ENCODE peak calls at places on chromosome 20, in eight cellular contexts. One of them, this sample, is unnamed.

GRCh38 chr20:63781181-63781580 is 41.6 kb downstream of the SLC2A4RG start:
- DNase-seq in HFF-Myc: no peak
- DNase-seq in epithelial cell of esophagus: no peak
- DNase-seq in DND-41: no peak
- DNase-seq in cardiac fibroblast: no peak
- DNase-seq in tibial nerve: no peak
- DNase-seq in hepatocyte: no peak
- DNase-seq in GM23338: no peak
- DNase-seq in this sample: no peak

GRCh38 chr20:32600681-32601237 is 15.6 kb upstream of the NOL4L start:
- DNase-seq in HFF-Myc: no peak
- DNase-seq in epithelial cell of esophagus: peak
- DNase-seq in DND-41: no peak
- DNase-seq in cardiac fibroblast: no peak
- DNase-seq in tibial nerve: no peak
- DNase-seq in hepatocyte: no peak
- DNase-seq in GM23338: no peak
- DNase-seq in this sample: no peak

GRCh38 chr20:56453347-56453746 is 15.1 kb upstream of the RTF2 start:
- DNase-seq in HFF-Myc: no peak
- DNase-seq in epithelial cell of esophagus: no peak
- DNase-seq in DND-41: no peak
- DNase-seq in cardiac fibroblast: no peak
- DNase-seq in tibial nerve: no peak
- DNase-seq in hepatocyte: no peak
- DNase-seq in GM23338: no peak
- DNase-seq in this sample: no peak

GRCh38 chr20:61696181-61696735 is 369.4 kb downstream of the TAF4 start:
- DNase-seq in HFF-Myc: no peak
- DNase-seq in epithelial cell of esophagus: no peak
- DNase-seq in DND-41: no peak
- DNase-seq in cardiac fibroblast: no peak
- DNase-seq in tibial nerve: no peak
- DNase-seq in hepatocyte: no peak
- DNase-seq in GM23338: no peak
- DNase-seq in this sample: no peak

GRCh38 chr20:47456952-47457724 is 44.5 kb upstream of the NCOA3 start:
- DNase-seq in HFF-Myc: no peak
- DNase-seq in epithelial cell of esophagus: peak
- DNase-seq in DND-41: no peak
- DNase-seq in cardiac fibroblast: peak
- DNase-seq in tibial nerve: no peak
- DNase-seq in hepatocyte: no peak
- DNase-seq in GM23338: no peak
- DNase-seq in this sample: no peak

GRCh38 chr20:9930142-9930541 is 91.3 kb upstream of the PAK5 start:
- DNase-seq in HFF-Myc: no peak
- DNase-seq in epithelial cell of esophagus: peak
- DNase-seq in DND-41: no peak
- DNase-seq in cardiac fibroblast: no peak
- DNase-seq in tibial nerve: no peak
- DNase-seq in hepatocyte: no peak
- DNase-seq in GM23338: no peak
- DNase-seq in this sample: no peak

GRCh38 chr20:47029845-47030244 is 135.2 kb downstream of the EYA2 start:
- DNase-seq in HFF-Myc: no peak
- DNase-seq in epithelial cell of esophagus: no peak
- DNase-seq in DND-41: no peak
- DNase-seq in cardiac fibroblast: no peak
- DNase-seq in tibial nerve: no peak
- DNase-seq in hepatocyte: no peak
- DNase-seq in GM23338: no peak
- DNase-seq in this sample: no peak

GRCh38 chr20:3239026-3239866 is at the start of gene SLC4A11:
- DNase-seq in HFF-Myc: no peak
- DNase-seq in epithelial cell of esophagus: peak
- DNase-seq in DND-41: no peak
- DNase-seq in cardiac fibroblast: peak
- DNase-seq in tibial nerve: no peak
- DNase-seq in hepatocyte: peak
- DNase-seq in GM23338: peak
- DNase-seq in this sample: no peak

GRCh38 chr20:5177071-5177470 is 50.3 kb downstream of the CDS2 start:
- DNase-seq in HFF-Myc: no peak
- DNase-seq in epithelial cell of esophagus: no peak
- DNase-seq in DND-41: no peak
- DNase-seq in cardiac fibroblast: no peak
- DNase-seq in tibial nerve: no peak
- DNase-seq in hepatocyte: no peak
- DNase-seq in GM23338: no peak
- DNase-seq in this sample: no peak

GRCh38 chr20:62367483-62368302 is 581 bp upstream of the LAMA5 start:
- DNase-seq in HFF-Myc: no peak
- DNase-seq in epithelial cell of esophagus: no peak
- DNase-seq in DND-41: no peak
- DNase-seq in cardiac fibroblast: no peak
- DNase-seq in tibial nerve: no peak
- DNase-seq in hepatocyte: peak
- DNase-seq in GM23338: peak
- DNase-seq in this sample: no peak

GRCh38 chr20:4108495-4109306 is 93.3 kb upstream of the RNF24 start:
- DNase-seq in HFF-Myc: peak
- DNase-seq in epithelial cell of esophagus: peak
- DNase-seq in DND-41: peak
- DNase-seq in cardiac fibroblast: peak
- DNase-seq in tibial nerve: peak
- DNase-seq in hepatocyte: peak
- DNase-seq in GM23338: peak
- DNase-seq in this sample: peak

GRCh38 chr20:10984294-10984693 is 310.5 kb upstream of the JAG1 start:
- DNase-seq in HFF-Myc: no peak
- DNase-seq in epithelial cell of esophagus: no peak
- DNase-seq in DND-41: no peak
- DNase-seq in cardiac fibroblast: no peak
- DNase-seq in tibial nerve: no peak
- DNase-seq in hepatocyte: no peak
- DNase-seq in GM23338: no peak
- DNase-seq in this sample: no peak

GRCh38 chr20:36632487-36633284 is 13.3 kb downstream of the SLA2 start:
- DNase-seq in HFF-Myc: no peak
- DNase-seq in epithelial cell of esophagus: no peak
- DNase-seq in DND-41: no peak
- DNase-seq in cardiac fibroblast: no peak
- DNase-seq in tibial nerve: no peak
- DNase-seq in hepatocyte: peak
- DNase-seq in GM23338: peak
- DNase-seq in this sample: no peak

GRCh38 chr20:24018796-24019195 is 30.2 kb upstream of the GGTLC1 start:
- DNase-seq in HFF-Myc: no peak
- DNase-seq in epithelial cell of esophagus: peak
- DNase-seq in DND-41: no peak
- DNase-seq in cardiac fibroblast: peak
- DNase-seq in tibial nerve: no peak
- DNase-seq in hepatocyte: peak
- DNase-seq in GM23338: no peak
- DNase-seq in this sample: no peak

GRCh38 chr20:63066506-63067265 is 59.9 kb upstream of the BHLHE23 start:
- DNase-seq in HFF-Myc: no peak
- DNase-seq in epithelial cell of esophagus: no peak
- DNase-seq in DND-41: no peak
- DNase-seq in cardiac fibroblast: no peak
- DNase-seq in tibial nerve: no peak
- DNase-seq in hepatocyte: no peak
- DNase-seq in GM23338: no peak
- DNase-seq in this sample: no peak

DNA sequence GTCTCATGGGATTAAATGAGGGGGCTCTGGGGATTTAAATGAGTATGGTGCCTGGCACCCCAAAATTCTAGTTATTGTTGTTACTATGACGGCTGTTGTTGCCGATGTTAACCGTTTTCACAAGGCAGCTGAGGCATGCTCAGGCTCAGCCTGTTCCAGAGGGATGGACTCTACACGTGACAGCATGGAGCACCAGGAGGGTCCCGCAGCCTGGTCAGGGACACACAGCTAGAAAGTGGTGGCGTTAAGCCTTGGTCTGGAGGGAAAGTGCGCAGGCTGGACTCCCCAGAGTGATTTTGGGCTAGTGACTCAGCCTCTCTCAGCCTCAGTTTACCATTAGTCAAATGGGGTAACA is 7.0 kb downstream of the FAM110A start:
- DNase-seq in HFF-Myc: no peak
- DNase-seq in epithelial cell of esophagus: no peak
- DNase-seq in DND-41: no peak
- DNase-seq in cardiac fibroblast: no peak
- DNase-seq in tibial nerve: no peak
- DNase-seq in hepatocyte: no peak
- DNase-seq in GM23338: no peak
- DNase-seq in this sample: no peak
- H3K4me3 ChIP-seq in HFF-Myc: no peak
- H3K4me3 ChIP-seq in epithelial cell of esophagus: peak
- H3K4me3 ChIP-seq in DND-41: no peak
- H3K4me3 ChIP-seq in cardiac fibroblast: no peak
- H3K4me3 ChIP-seq in tibial nerve: no peak
- H3K4me3 ChIP-seq in hepatocyte: peak
- H3K4me3 ChIP-seq in GM23338: peak
- H3K4me3 ChIP-seq in this sample: no peak

GRCh38 chr20:45254867-45255266 is 503 bp upstream of the SLPI start:
- DNase-seq in HFF-Myc: no peak
- DNase-seq in epithelial cell of esophagus: peak
- DNase-seq in DND-41: no peak
- DNase-seq in cardiac fibroblast: peak
- DNase-seq in tibial nerve: peak
- DNase-seq in hepatocyte: peak
- DNase-seq in GM23338: no peak
- DNase-seq in this sample: no peak
- H3K4me3 ChIP-seq in HFF-Myc: no peak
- H3K4me3 ChIP-seq in epithelial cell of esophagus: peak
- H3K4me3 ChIP-seq in DND-41: no peak
- H3K4me3 ChIP-seq in cardiac fibroblast: no peak
- H3K4me3 ChIP-seq in tibial nerve: no peak
- H3K4me3 ChIP-seq in hepatocyte: no peak
- H3K4me3 ChIP-seq in GM23338: no peak
- H3K4me3 ChIP-seq in this sample: no peak

GRCh38 chr20:990293-990959 is 11.7 kb downstream of the RSPO4 start:
- DNase-seq in HFF-Myc: no peak
- DNase-seq in epithelial cell of esophagus: no peak
- DNase-seq in DND-41: no peak
- DNase-seq in cardiac fibroblast: no peak
- DNase-seq in tibial nerve: no peak
- DNase-seq in hepatocyte: no peak
- DNase-seq in GM23338: no peak
- DNase-seq in this sample: no peak

GRCh38 chr20:982754-983153 is 19.4 kb downstream of the RSPO4 start:
- DNase-seq in HFF-Myc: no peak
- DNase-seq in epithelial cell of esophagus: no peak
- DNase-seq in DND-41: no peak
- DNase-seq in cardiac fibroblast: no peak
- DNase-seq in tibial nerve: no peak
- DNase-seq in hepatocyte: no peak
- DNase-seq in GM23338: peak
- DNase-seq in this sample: no peak

GRCh38 chr20:991850-992249 is 10.3 kb downstream of the RSPO4 start:
- DNase-seq in HFF-Myc: no peak
- DNase-seq in epithelial cell of esophagus: no peak
- DNase-seq in DND-41: no peak
- DNase-seq in cardiac fibroblast: no peak
- DNase-seq in tibial nerve: no peak
- DNase-seq in hepatocyte: no peak
- DNase-seq in GM23338: peak
- DNase-seq in this sample: no peak

GRCh38 chr20:987677-988076 is 14.4 kb downstream of the RSPO4 start:
- DNase-seq in HFF-Myc: no peak
- DNase-seq in epithelial cell of esophagus: no peak
- DNase-seq in DND-41: no peak
- DNase-seq in cardiac fibroblast: no peak
- DNase-seq in tibial nerve: no peak
- DNase-seq in hepatocyte: no peak
- DNase-seq in GM23338: no peak
- DNase-seq in this sample: no peak

DNA sequence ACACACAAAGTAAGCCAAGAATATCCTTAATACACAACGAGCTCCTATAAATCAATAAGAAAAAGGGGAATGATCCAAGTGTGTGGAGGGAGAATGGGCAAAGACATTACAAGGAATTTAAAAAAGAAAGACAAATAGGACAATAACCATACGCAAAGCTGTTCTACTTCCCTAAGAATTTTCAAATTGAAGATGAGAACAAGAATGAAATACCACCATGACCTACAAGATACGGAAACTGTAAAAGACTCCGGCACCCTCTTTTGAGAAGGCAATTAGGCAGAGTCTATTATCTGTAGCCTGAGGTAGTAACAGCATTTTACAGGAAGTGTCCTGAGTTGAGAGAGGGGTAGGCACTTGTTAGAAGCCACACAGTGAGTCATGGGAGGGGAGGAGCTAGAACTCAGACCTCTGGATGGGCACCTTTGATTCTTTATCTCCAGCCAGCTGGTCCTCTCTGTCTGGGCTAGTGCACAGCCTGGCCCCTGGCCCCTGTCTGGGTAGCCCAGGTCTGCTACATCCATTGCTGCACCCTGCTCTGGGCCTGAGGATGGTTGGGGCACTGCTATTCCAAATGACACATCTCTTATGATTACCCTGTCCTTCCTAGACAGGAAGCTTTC is 15.3 kb downstream of the RSPO4 start:
- DNase-seq in HFF-Myc: no peak
- DNase-seq in epithelial cell of esophagus: peak
- DNase-seq in DND-41: no peak
- DNase-seq in cardiac fibroblast: no peak
- DNase-seq in tibial nerve: no peak
- DNase-seq in hepatocyte: no peak
- DNase-seq in GM23338: no peak
- DNase-seq in this sample: no peak
- H3K4me3 ChIP-seq in HFF-Myc: no peak
- H3K4me3 ChIP-seq in epithelial cell of esophagus: no peak
- H3K4me3 ChIP-seq in DND-41: no peak
- H3K4me3 ChIP-seq in cardiac fibroblast: no peak
- H3K4me3 ChIP-seq in tibial nerve: no peak
- H3K4me3 ChIP-seq in hepatocyte: no peak
- H3K4me3 ChIP-seq in GM23338: no peak
- H3K4me3 ChIP-seq in this sample: no peak

DNA sequence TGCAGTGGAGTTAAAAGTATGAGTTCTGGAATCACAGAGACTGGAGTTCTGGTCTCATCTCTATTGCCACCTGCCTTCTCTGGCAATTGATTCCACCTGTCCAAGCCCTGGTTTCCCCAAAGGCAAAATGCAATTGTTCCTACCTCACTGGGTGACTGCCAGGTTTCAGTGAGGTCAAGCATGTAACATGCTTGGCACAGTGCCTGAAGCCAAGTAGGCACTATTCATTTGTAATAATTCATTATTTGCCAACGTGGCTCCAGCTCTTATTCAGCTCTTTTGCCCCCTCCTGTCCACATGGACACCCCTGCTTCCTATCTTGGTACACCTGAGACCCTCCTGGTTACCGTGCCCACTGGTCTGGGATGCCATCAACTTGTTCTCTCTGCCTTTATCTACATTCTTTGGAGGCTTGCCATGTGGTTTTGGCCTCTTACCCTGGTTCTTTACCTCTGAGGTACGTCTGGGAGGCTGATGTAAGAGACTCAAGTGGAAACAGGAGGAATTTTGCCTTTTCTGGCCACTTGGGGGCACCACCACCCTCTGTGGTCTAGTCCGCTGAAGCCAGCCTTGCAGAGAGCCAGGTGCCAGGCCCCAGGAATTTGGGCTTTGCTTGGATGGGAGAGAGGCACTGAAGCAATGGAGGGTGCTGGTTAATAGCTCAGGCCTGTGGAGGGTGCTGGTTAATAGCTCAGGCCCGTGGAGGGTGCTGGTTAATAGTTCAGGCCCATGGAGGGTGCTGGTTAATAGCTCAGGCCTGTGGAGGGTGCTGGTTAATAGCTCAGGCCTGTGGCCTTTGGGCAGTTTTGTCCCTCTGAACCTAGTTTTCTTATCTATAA is 1.7 kb downstream of the KCNK15 start:
- DNase-seq in HFF-Myc: no peak
- DNase-seq in epithelial cell of esophagus: peak
- DNase-seq in DND-41: peak
- DNase-seq in cardiac fibroblast: peak
- DNase-seq in tibial nerve: peak
- DNase-seq in hepatocyte: peak
- DNase-seq in GM23338: peak
- DNase-seq in this sample: peak
- H3K4me3 ChIP-seq in HFF-Myc: no peak
- H3K4me3 ChIP-seq in epithelial cell of esophagus: no peak
- H3K4me3 ChIP-seq in DND-41: no peak
- H3K4me3 ChIP-seq in cardiac fibroblast: no peak
- H3K4me3 ChIP-seq in tibial nerve: no peak
- H3K4me3 ChIP-seq in hepatocyte: no peak
- H3K4me3 ChIP-seq in GM23338: no peak
- H3K4me3 ChIP-seq in this sample: no peak